ENCODE peak calls at places on chromosomes 3 and 15, in four cellular contexts. C, A, J and H are unnamed samples.
A peak's percentile ranks its signal among the peaks of the same experiment; 100 is the strongest.

GRCh38 chr3:21944251-21944650 is 193.2 kb upstream of the ZNF385D start:
- DNase-seq in A (no peak), C (no peak), J (no peak), H (no peak)

GRCh38 chr3:43153189-43154083 is 47.6 kb upstream of the POMGNT2 start:
- DNase-seq in C (no peak), J (no peak), A (peak; percentile 96), H (no peak)

GRCh38 chr15:80404057-80404718 is at the start of gene ARNT2:
- DNase-seq in C (no peak), J (no peak), A (no peak), H (no peak)

GRCh38 chr3:77456881-77457280 is 417.0 kb downstream of the ROBO2 start:
- DNase-seq in J (no peak), A (no peak), C (no peak), H (no peak)

GRCh38 chr3:13607821-13608620 is 59.1 kb downstream of the FBLN2 start:
- DNase-seq in C (no peak), J (no peak), A (no peak), H (no peak)

GRCh38 chr15:56927816-56928215 is 9.4 kb downstream of the TCF12 start:
- DNase-seq in A (no peak), J (no peak), C (no peak), H (no peak)

GRCh38 chr15:30922469-30923311 is 19.0 kb downstream of the FAN1 start:
- DNase-seq in C (no peak), J (no peak), A (no peak), H (peak; percentile 81)

GRCh38 chr3:113210608-113211369 is 568 bp upstream of the BOC start:
- DNase-seq in A (peak; percentile 73), J (no peak), C (no peak), H (no peak)

GRCh38 chr3:102158080-102158756 is 276.6 kb upstream of the ZPLD1 start:
- DNase-seq in A (no peak), C (no peak), J (no peak), H (peak; percentile 84)

GRCh38 chr15:57897870-57898269 is 167.6 kb downstream of the ALDH1A2 start:
- DNase-seq in J (no peak), A (no peak), C (no peak), H (peak; percentile 4)

GRCh38 chr3:55489804-55490132 is 2.7 kb upstream of the WNT5A start:
- DNase-seq in C (no peak), J (no peak), A (peak; percentile 31), H (no peak)

DNA sequence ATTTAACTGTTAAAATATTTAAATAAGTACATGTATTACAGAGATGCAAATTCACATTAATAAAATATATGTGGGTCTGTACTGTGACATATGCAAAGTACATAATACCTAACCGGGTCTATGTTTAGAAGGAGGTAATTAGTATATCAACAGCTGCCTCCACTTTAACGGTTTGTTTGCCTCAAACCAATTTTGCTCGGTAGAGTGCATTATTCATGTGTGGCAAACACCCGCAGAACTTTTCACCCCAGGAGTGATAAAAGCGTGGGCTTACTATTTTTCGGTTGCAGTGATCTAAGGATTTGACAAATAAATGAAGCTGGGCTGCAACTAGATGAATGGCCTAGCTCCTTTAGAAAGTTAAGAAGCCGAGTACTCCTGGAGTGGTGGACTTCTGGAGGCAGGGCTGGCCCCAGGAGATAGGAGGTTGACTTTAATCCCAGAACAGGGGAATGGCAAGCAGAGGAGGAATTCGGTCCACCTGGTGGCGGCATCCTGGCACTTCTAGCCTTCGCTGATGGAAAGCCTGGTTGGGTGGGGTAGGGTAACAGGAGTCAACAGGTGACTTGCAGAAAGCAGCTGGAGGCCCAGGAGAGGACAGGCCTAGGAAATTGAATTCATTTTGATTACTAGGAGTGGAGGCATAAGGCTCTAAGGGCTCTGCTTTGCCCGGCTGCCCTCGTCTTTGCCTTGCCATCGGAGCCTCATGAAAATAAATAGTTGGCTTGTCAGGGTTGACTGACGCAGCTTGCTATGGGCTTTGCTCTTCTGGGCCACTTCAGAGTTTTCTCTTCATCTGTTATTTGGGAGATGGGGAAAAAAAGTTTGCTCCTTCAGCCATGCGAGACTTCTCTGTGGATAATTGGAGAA is 2.4 kb downstream of the SLCO3A1 start:
- DNase-seq in C (no peak), J (no peak), A (no peak), H (peak; percentile 79)
- H3K4me3 ChIP-seq in C (peak overlapping the region; percentile 7), J (no peak overlapping the region), A (no peak overlapping the region), H (no peak overlapping the region)

DNA sequence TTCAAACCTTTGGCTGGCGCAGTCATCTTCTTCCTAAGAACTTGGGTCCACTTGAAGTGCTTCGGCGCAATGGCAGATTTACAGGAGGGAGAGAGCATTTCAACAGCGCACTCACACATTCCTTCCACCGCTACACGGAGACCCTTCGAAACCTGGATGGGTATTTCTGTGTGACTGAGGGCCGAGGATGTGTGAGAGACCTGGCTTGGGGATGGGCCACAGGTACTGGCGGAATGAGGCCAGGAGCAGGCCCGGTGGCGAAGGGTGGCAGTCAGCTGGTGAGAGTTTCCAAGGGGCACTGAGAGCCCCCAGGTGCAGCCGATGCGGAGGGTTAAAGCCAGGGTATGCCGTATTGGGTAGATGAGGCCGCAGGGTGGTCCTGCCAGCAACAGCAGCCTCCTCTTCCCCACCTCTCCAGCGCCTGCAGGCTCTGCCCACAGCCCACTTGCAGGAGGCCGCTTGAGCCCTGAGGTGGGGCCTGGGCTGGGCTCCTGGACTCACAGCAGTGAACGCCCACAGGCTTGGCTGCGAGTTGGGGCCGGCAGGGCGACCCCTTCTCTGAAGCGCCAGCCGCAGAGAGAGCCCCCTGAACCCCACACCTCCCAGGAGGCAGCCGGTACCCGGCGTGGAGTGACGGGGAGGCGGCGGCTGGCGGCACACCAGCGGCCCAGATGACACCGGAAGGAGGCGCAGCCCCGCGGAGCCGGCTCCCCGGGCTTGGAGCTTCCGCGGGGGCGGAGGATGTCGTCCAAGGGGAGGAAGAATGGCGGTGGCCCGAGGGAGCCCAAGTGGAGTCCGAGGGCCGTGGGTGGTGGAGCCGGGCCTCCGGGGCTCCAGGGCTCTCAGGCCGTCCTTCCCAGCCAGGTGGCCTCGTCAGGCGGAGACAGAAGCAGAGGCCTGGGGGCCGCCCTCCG is 166.5 kb downstream of the NSMCE3 start:
- DNase-seq in C (no peak), J (no peak), A (no peak), H (peak; percentile 4)
- H3K4me3 ChIP-seq in C (no peak overlapping the region), J (no peak overlapping the region), A (peak overlapping the region; percentile 40), H (no peak overlapping the region)

DNA sequence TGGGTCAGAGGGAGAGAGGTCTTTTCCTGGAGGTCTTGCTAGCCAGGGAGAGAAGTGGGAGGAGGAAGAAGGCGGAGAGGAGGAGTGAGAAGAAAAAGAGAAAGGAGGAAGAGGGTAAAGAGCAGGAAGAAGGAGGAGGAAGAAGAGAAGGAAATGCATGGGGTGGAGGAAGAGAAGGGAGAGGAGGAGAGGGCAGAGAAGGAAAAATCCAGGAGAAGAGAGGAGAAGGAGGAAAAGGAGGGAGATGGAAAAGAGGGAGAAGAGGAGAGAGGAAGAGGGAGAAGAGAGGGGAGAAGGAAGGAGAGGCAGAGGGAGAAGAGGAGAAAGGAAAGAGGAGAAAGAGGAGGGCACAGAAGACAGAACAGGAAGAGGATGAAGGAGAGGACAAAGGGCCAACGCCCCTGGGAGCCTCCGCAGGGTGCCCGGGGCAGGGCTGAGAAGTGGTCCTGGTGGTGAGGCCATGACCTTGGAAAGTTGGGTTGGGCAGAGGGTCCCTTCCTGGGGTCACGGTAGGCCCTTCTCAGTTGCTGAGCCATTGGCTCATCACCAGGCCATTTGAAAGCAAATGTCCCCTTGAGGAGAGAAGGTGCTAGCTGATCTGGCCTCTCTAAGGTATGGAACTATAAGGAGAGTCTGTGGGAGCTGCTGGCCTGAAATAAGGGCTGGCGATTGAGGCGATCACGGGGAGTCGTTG is 1.2 kb upstream of the SEMA3F start:
- DNase-seq in A (no peak), C (no peak), J (no peak), H (no peak)
- H3K4me3 ChIP-seq in A (no peak overlapping the region), C (no peak overlapping the region), J (peak overlapping the region; percentile 32), H (no peak overlapping the region)

GRCh38 chr15:67047149-67047661 is 18.2 kb upstream of the SMAD3 start:
- DNase-seq in C (no peak), J (no peak), A (no peak), H (no peak)

GRCh38 chr15:67049351-67050044 is 15.9 kb upstream of the SMAD3 start:
- DNase-seq in A (no peak), C (no peak), J (no peak), H (peak; percentile 93)

GRCh38 chr15:67050062-67050461 is 15.3 kb upstream of the SMAD3 start:
- DNase-seq in A (peak; percentile 38), C (no peak), J (no peak), H (peak; percentile 92)

GRCh38 chr15:67050522-67051087 is 14.8 kb upstream of the SMAD3 start:
- DNase-seq in A (peak; percentile 58), C (no peak), J (no peak), H (no peak)

GRCh38 chr15:67048281-67049279 is 16.8 kb upstream of the SMAD3 start:
- DNase-seq in C (no peak), A (peak; percentile 44), J (no peak), H (peak; percentile 98)
- H3K4me3 ChIP-seq in C (no peak overlapping the region), A (no peak overlapping the region), J (no peak overlapping the region), H (no peak overlapping the region)

GRCh38 chr3:194985031-194985578 is 285.9 kb downstream of the XXYLT1 start:
- DNase-seq in J (no peak), A (peak; percentile 59), C (no peak), H (peak; percentile 79)
- H3K4me3 ChIP-seq in J (no peak overlapping the region), A (no peak overlapping the region), C (no peak overlapping the region), H (no peak overlapping the region)

DNA sequence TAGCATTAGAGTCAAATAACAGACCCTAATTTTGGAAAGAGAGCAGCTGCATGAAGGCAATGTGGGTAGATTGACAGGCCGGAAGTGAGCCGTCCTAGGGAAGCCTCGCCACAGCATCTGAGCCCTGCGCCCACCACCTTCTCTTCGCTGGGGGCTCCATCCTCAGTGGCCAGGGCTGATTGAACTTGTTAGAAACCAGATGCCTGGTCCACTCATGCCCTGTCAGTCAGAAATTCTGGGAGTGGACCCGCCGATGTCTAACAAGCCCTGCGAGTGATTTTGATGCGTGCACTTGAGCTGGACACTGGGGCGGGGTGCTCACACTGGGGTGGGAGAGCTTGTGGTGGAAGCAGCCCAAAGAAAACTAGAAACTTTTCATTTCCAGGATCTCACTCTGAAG is 173.7 kb upstream of the NDN start:
- DNase-seq in J (no peak), A (no peak), C (no peak), H (no peak)
- H3K4me3 ChIP-seq in J (no peak overlapping the region), A (no peak overlapping the region), C (no peak overlapping the region), H (no peak overlapping the region)

GRCh38 chr15:28093761-28094535 is 5.2 kb downstream of the OCA2 start:
- DNase-seq in C (no peak), A (no peak), J (no peak), H (no peak)

GRCh38 chr15:28096720-28097431 is 2.2 kb downstream of the OCA2 start:
- DNase-seq in A (no peak), J (no peak), C (no peak), H (no peak)

GRCh38 chr15:28096411-28096719 is 2.8 kb downstream of the OCA2 start:
- DNase-seq in A (no peak), J (no peak), C (no peak), H (no peak)

GRCh38 chr15:28097656-28098359 is 1.3 kb downstream of the OCA2 start:
- DNase-seq in A (no peak), C (no peak), J (no peak), H (no peak)

DNA sequence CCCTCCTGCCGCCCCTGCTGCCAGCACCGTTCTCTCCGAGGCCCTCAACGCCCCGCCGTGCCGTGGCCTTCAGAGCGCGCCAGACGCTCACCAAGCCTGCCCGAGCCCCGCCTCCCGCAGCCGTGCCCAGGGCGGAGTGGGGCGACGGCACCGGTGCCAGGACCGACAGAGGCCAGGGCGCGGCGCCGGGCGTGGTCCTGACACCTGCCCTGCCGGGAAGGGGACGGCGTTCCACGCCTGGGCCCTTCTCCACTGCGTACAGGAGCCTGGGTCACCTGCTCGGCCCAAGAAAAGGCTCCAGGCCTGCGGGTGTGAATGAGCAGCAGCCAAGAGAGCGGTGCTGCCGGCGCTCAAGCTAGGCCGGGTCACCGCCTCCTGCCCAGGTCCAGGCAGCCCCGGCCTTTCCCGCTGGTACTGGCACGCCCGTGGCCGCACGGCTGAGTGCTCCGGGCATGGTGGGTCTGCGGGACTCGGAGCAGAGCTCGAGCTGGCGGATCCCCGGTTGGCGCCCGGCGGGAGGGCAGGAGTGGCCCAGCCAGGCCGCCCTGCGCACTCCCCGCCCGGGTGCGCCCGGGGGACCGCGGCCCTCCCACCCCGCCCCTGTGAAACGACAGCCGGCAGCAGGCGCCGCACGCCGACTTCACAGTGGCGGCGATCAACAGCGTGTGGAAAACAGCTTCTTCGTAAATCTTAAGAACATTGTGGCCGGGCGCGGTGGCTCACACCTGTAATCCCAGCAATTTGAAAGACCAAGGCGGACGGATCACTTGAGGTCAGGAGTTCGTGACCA is 4.2 kb downstream of the OCA2 start:
- DNase-seq in C (no peak), J (no peak), A (no peak), H (no peak)
- H3K4me3 ChIP-seq in C (no peak overlapping the region), J (peak overlapping the region; percentile 21), A (peak overlapping the region; percentile 8), H (no peak overlapping the region)